ENCODE peak calls at places on chromosomes 3 and 15, in five cellular contexts. Q is body of pancreas, Y is fibroblast of lung, U is lung, N is thoracic aorta. S is an unnamed sample.
A peak's percentile ranks its signal among the peaks of the same experiment; 100 is the strongest.

GRCh38 chr3:149375824-149376196 is 1.6 kb downstream of the TM4SF1 start:
- DNase-seq in Y (no peak), U (no peak), Q (no peak), N (no peak), S (no peak)

GRCh38 chr15:57972801-57973311 is 92.7 kb downstream of the ALDH1A2 start:
- DNase-seq in U (no peak), Y (no peak), Q (no peak), N (no peak), S (no peak)

GRCh38 chr3:127408684-127409420 is 121.0 kb upstream of the PRR20G start:
- DNase-seq in Q (no peak), Y (no peak), U (no peak), N (no peak), S (no peak)

GRCh38 chr3:73740041-73740440 is 115.3 kb upstream of the PDZRN3 start:
- DNase-seq in Y (peak; percentile 85), U (no peak), Q (no peak), N (no peak), S (peak; percentile 57)

GRCh38 chr3:46710229-46710628 is 7.4 kb downstream of the PRSS50 start:
- DNase-seq in Q (no peak), U (no peak), Y (no peak), N (no peak), S (no peak)

GRCh38 chr3:60423556-60423955 is 827.7 kb downstream of the FHIT start:
- DNase-seq in Q (no peak), N (no peak), Y (no peak), U (no peak), S (no peak)

GRCh38 chr15:33126559-33127290 is 67.8 kb downstream of the FMN1 start:
- DNase-seq in N (peak; percentile 24), U (peak; percentile 68), Y (peak; percentile 93), Q (peak; percentile 50), S (peak; percentile 95)

GRCh38 chr15:65630760-65631159 is 9.0 kb downstream of the SLC24A1 start:
- DNase-seq in Y (no peak), U (no peak), N (no peak), Q (no peak), S (no peak)

GRCh38 chr15:82958638-82959037 is 6.1 kb upstream of the HOMER2 start:
- DNase-seq in N (no peak), U (no peak), Q (peak; percentile 94), Y (no peak), S (no peak)

GRCh38 chr15:66578286-66578875 is 12.6 kb upstream of the LCTL start:
- DNase-seq in N (no peak), U (no peak), Y (peak; percentile 70), Q (no peak), S (peak; percentile 20)

GRCh38 chr15:92429378-92430066 is 35.8 kb downstream of the ST8SIA2 start:
- DNase-seq in Y (peak; percentile 86), U (no peak), Q (no peak), N (no peak), S (peak; percentile 27)

GRCh38 chr3:34260266-34260990 is 462.0 kb downstream of the PDCD6IP start:
- DNase-seq in Y (peak; percentile 20), U (peak; percentile 50), Q (peak; percentile 38), N (no peak), S (peak; percentile 1)

GRCh38 chr3:43025423-43025822 is 46.3 kb downstream of the GASK1A start:
- DNase-seq in Y (no peak), Q (no peak), U (no peak), N (no peak), S (no peak)

GRCh38 chr15:63600001-63600645 is 2.9 kb downstream of the FBXL22 start:
- DNase-seq in N (no peak), Q (no peak), U (no peak), Y (no peak), S (no peak)

GRCh38 chr3:10992017-10992945 is at the start of gene SLC6A1:
- DNase-seq in Q (no peak), Y (peak; percentile 3), U (no peak), N (no peak), S (no peak)

DNA sequence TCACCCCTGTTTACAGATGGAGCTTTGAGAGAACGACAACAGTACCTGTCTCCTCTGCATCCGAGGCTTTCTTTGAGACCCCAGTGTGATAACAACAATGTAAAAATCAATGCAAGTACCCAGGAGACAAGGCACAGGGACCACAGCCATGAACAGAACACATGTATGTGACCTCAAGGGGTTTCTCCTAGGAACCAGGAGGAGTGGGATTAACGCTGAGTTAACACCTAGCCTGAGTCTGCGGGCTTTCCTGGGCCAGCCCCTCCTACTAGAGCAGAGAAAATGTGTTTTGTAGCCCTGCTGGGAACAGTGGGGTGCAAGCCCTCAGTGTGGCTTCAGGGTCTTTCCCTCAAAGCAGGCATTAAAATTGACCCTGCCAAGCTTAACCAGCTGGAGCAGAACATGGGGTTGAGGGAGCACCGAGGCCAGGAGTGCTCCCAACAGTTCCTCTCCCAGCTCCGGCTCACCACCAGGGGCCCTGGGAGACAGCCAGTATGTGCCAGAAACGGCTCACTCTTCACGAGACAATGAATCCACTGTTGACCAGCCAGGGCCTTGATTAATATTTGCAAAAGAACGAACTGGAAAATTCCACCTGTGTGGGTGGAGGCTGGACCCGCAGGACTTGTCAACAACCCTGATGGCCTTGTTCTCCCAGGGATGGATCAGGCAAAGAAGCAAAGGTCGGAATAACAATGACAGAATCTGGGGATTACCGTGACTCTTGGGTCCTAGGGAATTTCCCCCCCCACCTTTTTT is 3.6 kb downstream of the CHDH start:
- DNase-seq in Q (peak; percentile 88), N (no peak), U (peak; percentile 46), Y (peak; percentile 40), S (no peak)
- TF ChIP-seq CTCF in Q (peak; percentile 47), N (no peak), U (no peak), Y (peak; percentile 3), S (peak; percentile 22)

GRCh38 chr15:62272290-62272689 is 107.2 kb upstream of the C2CD4B start:
- DNase-seq in U (no peak), Q (no peak), Y (no peak), N (no peak), S (no peak)
- H3K9me3 ChIP-seq in U (peaks cover 27% of the 10 kb centered on the region), Q (no peaks in the 10 kb centered on the region), Y (no peaks in the 10 kb centered on the region), N (peaks cover 37% of the 10 kb centered on the region), S (peaks cover 20% of the 10 kb centered on the region)

GRCh38 chr3:119015942-119016341 is 18.7 kb downstream of the IGSF11 start:
- DNase-seq in U (no peak), Q (no peak), Y (no peak), N (no peak), S (no peak)

GRCh38 chr3:119019767-119020518 is 14.7 kb downstream of the IGSF11 start:
- DNase-seq in Y (no peak), Q (no peak), N (no peak), U (no peak), S (no peak)

GRCh38 chr3:119018690-119019463 is 15.8 kb downstream of the IGSF11 start:
- DNase-seq in Y (no peak), U (no peak), Q (no peak), N (no peak), S (no peak)

GRCh38 chr3:119011528-119011927 is 23.1 kb downstream of the IGSF11 start:
- DNase-seq in N (no peak), U (no peak), Y (no peak), Q (no peak), S (no peak)

GRCh38 chr3:119013951-119014350 is 20.7 kb downstream of the IGSF11 start:
- DNase-seq in Y (no peak), N (no peak), U (no peak), Q (no peak), S (no peak)
- H3K27me3 ChIP-seq in Y (no peaks in the 10 kb centered on the region), N (no peaks in the 10 kb centered on the region), U (no peaks in the 10 kb centered on the region), Q (no peaks in the 10 kb centered on the region), S (no peaks in the 10 kb centered on the region)

GRCh38 chr15:89775815-89776214 is 317 bp upstream of the MESP2 start:
- DNase-seq in U (no peak), Y (no peak), N (no peak), Q (no peak), S (no peak)

GRCh38 chr15:89777073-89777820 is 1.1 kb downstream of the MESP2 start:
- DNase-seq in U (no peak), Y (no peak), Q (no peak), N (no peak), S (no peak)

GRCh38 chr15:89774492-89774891 is 1.6 kb upstream of the MESP2 start:
- DNase-seq in Q (no peak), U (no peak), N (no peak), Y (no peak), S (no peak)

GRCh38 chr15:89777821-89778380 is 1.8 kb downstream of the MESP2 start:
- DNase-seq in N (no peak), Y (no peak), U (no peak), Q (no peak), S (no peak)

DNA sequence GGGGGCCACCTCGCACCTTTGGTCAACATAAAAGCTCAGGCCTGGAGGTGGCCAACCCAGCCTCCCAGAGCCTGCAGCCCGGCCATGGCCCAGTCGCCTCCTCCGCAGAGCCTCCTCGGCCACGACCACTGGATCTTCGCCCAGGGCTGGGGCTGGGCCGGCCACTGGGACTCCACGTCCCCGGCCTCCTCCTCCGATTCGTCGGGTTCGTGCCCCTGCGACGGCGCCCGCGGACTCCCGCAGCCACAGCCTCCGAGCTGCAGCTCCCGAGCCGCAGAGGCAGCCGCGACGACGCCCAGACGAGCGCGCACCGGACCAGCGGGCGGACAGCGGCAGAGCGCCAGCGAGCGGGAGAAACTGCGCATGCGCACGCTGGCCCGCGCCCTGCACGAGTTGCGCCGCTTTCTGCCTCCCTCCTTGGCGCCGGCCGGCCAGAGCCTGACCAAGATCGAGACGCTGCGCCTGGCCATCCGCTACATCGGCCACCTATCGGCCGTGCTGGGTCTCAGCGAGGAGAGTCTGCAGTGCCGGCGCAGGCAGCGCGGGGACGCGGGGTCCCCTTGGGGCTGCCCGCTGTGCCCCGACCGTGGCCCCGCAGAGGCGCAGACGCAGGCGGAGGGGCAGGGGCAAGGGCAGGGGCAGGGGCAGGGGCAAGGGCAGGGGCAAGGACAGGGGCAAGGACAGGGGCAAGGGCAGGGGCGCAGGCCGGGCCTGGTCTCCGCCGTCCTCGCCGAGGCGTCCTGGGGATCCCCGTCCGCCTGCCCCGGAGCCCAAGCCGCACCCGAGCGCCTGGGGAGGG is at the start of gene MESP2:
- DNase-seq in Q (peak; percentile 85), N (peak; percentile 23), Y (peak; percentile 69), U (peak; percentile 81), S (no peak)
- TF ChIP-seq CTCF in Q (no peak), N (peak; percentile 60), Y (peak; percentile 33), U (peak; percentile 9), S (peak; percentile 44)

DNA sequence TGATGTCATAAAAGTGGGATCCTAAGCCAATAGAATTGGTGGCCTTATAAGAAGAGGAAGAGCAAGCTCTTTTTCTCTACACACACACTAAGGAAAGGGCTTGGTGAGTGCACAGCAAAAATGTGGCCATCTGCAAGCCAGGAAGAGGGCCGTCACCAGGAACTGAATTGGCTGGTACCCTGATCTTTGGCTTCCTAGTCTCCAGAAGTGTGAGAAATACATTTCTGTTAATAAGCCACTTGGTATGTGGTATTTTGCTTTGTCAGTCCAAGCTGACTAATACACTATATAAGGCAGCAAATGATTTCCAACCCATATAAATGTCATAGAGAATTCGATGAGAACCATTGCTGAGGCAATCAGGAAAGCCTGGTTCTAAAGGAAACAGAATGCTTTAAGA is 816.3 kb upstream of the SEMA6D start:
- DNase-seq in U (no peak), Q (no peak), N (no peak), Y (no peak), S (no peak)
- H3K9me3 ChIP-seq in U (no peaks in the 10 kb centered on the region), Q (no peaks in the 10 kb centered on the region), N (no peaks in the 10 kb centered on the region), Y (no peaks in the 10 kb centered on the region), S (no peaks in the 10 kb centered on the region)

DNA sequence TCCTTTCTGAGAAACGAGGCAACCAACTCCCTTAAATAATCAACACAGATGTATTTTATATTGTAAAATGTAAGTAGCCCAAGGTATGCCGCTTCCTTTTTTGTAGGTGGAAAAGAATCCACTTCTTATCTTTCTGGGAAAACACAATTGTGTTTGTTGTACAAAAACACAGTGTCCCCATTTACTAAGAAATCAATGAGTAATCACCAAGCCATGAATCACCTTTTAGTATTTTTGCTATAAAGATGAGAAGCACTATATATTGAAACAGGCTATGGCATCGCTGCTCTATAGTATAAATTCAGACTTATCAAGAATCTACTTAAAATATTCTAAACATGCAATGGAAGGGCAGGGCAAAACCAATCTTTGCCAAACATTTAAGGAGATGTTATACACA is 104.0 kb downstream of the TNIK start:
- DNase-seq in N (no peak), U (no peak), Y (peak; percentile 37), Q (no peak), S (no peak)
- H3K27me3 ChIP-seq in N (no peaks in the 10 kb centered on the region), U (no peaks in the 10 kb centered on the region), Y (no peaks in the 10 kb centered on the region), Q (no peaks in the 10 kb centered on the region), S (no peaks in the 10 kb centered on the region)